ENCODE peak calls at places on chromosome 19, in nine cellular contexts. Y, I, H, B, Z, K, U, A and O are unnamed samples.

GRCh38 chr19:10352764-10353671 is 13.6 kb upstream of the ICAM3 start:
- DNase-seq in K (no peak), B (peak), Z (peak), I (peak), H (no peak), A (no peak), U (peak), Y (peak), O (no peak)

GRCh38 chr19:32437096-32437495 is 31.5 kb downstream of the DPY19L3 start:
- DNase-seq in K (no peak), I (no peak), B (no peak), H (no peak), Y (no peak), U (no peak), A (no peak), Z (no peak), O (no peak)

GRCh38 chr19:41932259-41933130 is 4.2 kb upstream of the ERFL start:
- DNase-seq in K (no peak), A (no peak), U (no peak), Z (no peak), H (no peak), B (no peak), Y (no peak), I (no peak), O (no peak)

GRCh38 chr19:3479819-3480215 is 508 bp downstream of the SMIM24 start:
- DNase-seq in U (no peak), Y (no peak), K (no peak), I (no peak), A (no peak), H (no peak), Z (peak), B (no peak), O (no peak)

GRCh38 chr19:32308436-32309077 is 36.9 kb upstream of the ZNF507 start:
- DNase-seq in H (no peak), Y (no peak), Z (no peak), B (no peak), K (no peak), I (no peak), U (no peak), A (no peak), O (no peak)

GRCh38 chr19:43078311-43078710 is 4.2 kb downstream of the PSG2 start:
- DNase-seq in I (no peak), K (no peak), B (no peak), H (peak), A (no peak), Z (no peak), U (no peak), Y (no peak), O (no peak)

GRCh38 chr19:17686027-17686511 is 2.1 kb downstream of the UNC13A start:
- DNase-seq in Z (peak), A (no peak), B (no peak), K (no peak), U (no peak), I (no peak), Y (no peak), H (no peak), O (no peak)

GRCh38 chr19:39270091-39270871 is 2.1 kb downstream of the IFNL2 start:
- DNase-seq in U (no peak), Y (no peak), Z (no peak), I (no peak), A (no peak), B (no peak), H (peak), K (no peak), O (no peak)

GRCh38 chr19:2824129-2824528 is 4.5 kb downstream of the ZNF554 start:
- DNase-seq in A (no peak), Y (no peak), K (no peak), U (no peak), B (no peak), I (no peak), Z (no peak), H (no peak), O (no peak)

GRCh38 chr19:2529473-2529918 is 53.6 kb downstream of the GADD45B start:
- DNase-seq in K (no peak), I (no peak), A (no peak), H (peak), B (no peak), Z (peak), U (no peak), Y (no peak), O (peak)

GRCh38 chr19:53813996-53814395 is 10.1 kb downstream of the NLRP12 start:
- DNase-seq in Y (no peak), Z (no peak), I (no peak), A (no peak), H (peak), K (no peak), B (no peak), U (no peak), O (no peak)

GRCh38 chr19:15618321-15618720 is 3.3 kb downstream of the CYP4F8 start:
- DNase-seq in Z (no peak), B (no peak), I (no peak), H (no peak), Y (no peak), K (no peak), U (no peak), A (no peak), O (no peak)

DNA sequence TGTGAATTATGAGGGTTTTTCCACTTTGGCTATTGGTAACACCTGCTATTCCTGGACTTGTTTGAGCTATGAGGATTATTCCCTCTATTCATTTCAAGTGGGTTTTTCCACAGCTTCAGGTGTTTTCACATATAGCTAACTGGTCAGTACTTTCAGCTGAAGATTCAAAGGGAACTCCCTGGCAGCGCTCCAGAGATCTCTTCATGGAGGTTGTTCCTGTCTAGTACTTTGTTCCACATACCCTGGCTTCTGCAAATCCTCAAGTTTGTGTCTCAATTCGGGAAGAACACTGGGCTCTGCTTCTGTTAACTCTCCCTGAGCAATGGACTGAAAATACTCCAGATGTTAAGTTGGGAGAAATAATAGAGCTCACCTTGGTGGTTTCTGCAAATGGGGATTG is 5.6 kb upstream of the ZNF607 start:
- DNase-seq in B (no peak), H (no peak), A (no peak), Z (no peak), U (no peak), K (no peak), I (no peak), Y (no peak), O (no peak)
- TF ChIP-seq POLR2A in B (no peak), H (no peak), A (no peak), Z (no peak), U (no peak), K (no peak), I (no peak), Y (no peak), O (no peak)

GRCh38 chr19:35346193-35347052 is 1.3 kb upstream of the FFAR1 start:
- DNase-seq in A (peak), U (no peak), K (peak), I (peak), Y (peak), Z (peak), H (no peak), B (no peak), O (peak)

GRCh38 chr19:35347930-35348298 is 212 bp downstream of the FFAR1 start:
- DNase-seq in Y (peak), B (no peak), A (peak), I (peak), Z (no peak), K (no peak), H (no peak), U (no peak), O (no peak)

GRCh38 chr19:35345671-35346111 is 2.0 kb upstream of the FFAR1 start:
- DNase-seq in K (peak), Y (peak), Z (no peak), B (no peak), U (no peak), I (no peak), A (peak), H (no peak), O (peak)

GRCh38 chr19:35348909-35349611 is 1.4 kb downstream of the FFAR1 start:
- DNase-seq in A (peak), H (no peak), Y (peak), Z (no peak), I (peak), U (no peak), K (peak), B (no peak), O (peak)

DNA sequence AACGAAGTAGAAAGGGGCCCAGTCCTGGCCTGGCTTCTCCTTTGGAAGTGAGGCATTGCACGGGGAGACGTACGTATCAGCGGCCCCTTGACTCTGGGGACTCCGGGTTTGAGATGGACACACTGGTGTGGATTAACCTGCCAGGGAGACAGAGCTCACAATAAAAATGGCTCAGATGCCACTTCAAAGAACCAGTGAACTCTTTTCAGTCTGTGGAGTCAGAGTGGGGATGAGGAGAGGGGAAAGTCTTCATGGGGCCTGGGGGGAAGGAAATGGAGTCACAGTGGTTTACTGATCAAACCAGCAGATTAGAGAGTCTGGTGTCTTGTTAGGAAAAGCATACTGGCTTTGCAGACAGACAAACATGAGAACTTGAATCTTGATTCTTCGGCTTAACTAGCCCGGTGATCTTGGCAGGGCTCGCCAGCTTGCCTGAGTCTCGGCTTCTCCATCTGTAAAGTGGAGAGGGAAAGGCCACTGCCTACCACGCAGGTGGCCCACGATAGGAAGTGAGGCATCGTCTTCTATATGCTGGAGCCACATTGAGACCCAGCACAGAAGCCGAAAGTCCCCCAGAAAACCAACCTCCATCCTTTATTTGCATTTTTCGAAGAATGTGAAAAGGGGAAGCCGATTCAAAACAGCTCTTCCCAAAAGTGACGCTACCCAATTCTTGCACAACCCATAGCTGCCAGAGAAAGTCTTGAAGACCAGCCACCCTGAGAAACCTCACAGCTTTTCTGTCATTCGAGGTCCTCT is at the start of gene FFAR1:
- DNase-seq in K (peak), U (peak), Y (peak), H (no peak), A (peak), I (peak), Z (no peak), B (no peak), O (peak)
- H3K4me3 ChIP-seq in K (no peak), U (no peak), Y (no peak), H (no peak), A (no peak), I (no peak), Z (no peak), B (no peak), O (no peak)

DNA sequence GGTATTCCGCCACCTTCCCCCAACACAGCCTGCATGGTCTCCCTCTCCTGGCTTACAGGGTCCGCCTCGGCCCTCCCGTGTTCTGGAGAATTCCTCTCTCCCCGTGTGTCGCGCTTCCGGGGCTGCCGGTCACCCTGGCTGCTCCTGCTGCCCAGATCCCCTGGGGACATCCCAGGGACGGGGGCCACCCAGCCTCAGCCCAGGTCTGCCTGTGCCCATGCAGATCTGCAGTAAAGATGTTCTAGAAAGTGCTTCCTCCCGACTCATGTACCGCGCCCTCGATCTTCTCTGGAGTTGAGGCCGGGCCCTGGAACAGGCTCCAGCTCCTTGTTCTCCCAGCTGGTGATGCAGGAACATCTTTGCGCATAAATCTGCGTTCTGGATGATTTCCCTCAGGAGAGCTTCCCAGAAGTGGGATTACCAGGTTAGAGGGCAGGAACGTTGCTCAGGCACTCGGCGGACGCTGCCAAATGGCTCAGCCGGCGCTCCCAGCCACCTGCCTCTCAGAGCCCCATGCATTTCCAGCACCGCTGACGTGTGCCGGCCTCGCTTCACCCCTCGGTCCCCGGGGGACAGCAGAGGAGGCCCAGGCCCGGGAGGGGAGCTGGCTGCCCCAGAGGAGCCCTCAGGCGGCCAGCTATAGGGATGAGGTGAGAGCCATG is 42.4 kb downstream of the CRTC1 start:
- DNase-seq in B (no peak), I (no peak), H (no peak), K (no peak), Z (no peak), A (no peak), Y (peak), U (no peak), O (no peak)
- H3K27ac ChIP-seq in B (no peak), I (no peak), H (no peak), K (no peak), Z (no peak), A (no peak), Y (no peak), U (no peak), O (no peak)

GRCh38 chr19:13190781-13191540 is 40.8 kb downstream of the IER2 start:
- DNase-seq in B (peak), Y (no peak), A (no peak), H (no peak), Z (peak), I (no peak), K (no peak), U (peak), O (no peak)
- TF ChIP-seq POLR2A in B (peak), Y (no peak), A (no peak), H (no peak), Z (no peak), I (no peak), K (peak), U (no peak), O (no peak)

GRCh38 chr19:6362351-6362801 is 1.0 kb downstream of the CLPP start:
- DNase-seq in Z (no peak), K (peak), H (no peak), A (no peak), U (no peak), Y (peak), B (no peak), I (no peak), O (no peak)
- H3K4me3 ChIP-seq in Z (peak), K (peak), H (peak), A (peak), U (peak), Y (peak), B (peak), I (peak), O (peak)

GRCh38 chr19:1063909-1064660 is 2.9 kb upstream of the ARHGAP45 start:
- DNase-seq in Z (peak), B (peak), U (no peak), I (peak), Y (no peak), K (no peak), A (no peak), H (no peak), O (peak)

GRCh38 chr19:1066251-1066747 is 668 bp upstream of the ARHGAP45 start:
- DNase-seq in A (no peak), B (peak), I (peak), K (no peak), Y (no peak), U (no peak), H (no peak), Z (peak), O (peak)

GRCh38 chr19:1065606-1066109 is 1.3 kb upstream of the ARHGAP45 start:
- DNase-seq in U (no peak), Z (no peak), B (no peak), K (no peak), H (no peak), I (no peak), A (no peak), Y (no peak), O (peak)

GRCh38 chr19:1063030-1063908 is 3.7 kb upstream of the ARHGAP45 start:
- DNase-seq in A (no peak), H (no peak), I (peak), B (no peak), K (no peak), U (no peak), Z (peak), Y (no peak), O (peak)

GRCh38 chr19:1064661-1065605 is 2.0 kb upstream of the ARHGAP45 start:
- DNase-seq in U (peak), I (peak), Y (no peak), A (no peak), K (peak), H (peak), Z (peak), B (peak), O (peak)
- H3K27ac ChIP-seq in U (no peak), I (no peak), Y (no peak), A (no peak), K (peak), H (no peak), Z (no peak), B (no peak), O (no peak)

DNA sequence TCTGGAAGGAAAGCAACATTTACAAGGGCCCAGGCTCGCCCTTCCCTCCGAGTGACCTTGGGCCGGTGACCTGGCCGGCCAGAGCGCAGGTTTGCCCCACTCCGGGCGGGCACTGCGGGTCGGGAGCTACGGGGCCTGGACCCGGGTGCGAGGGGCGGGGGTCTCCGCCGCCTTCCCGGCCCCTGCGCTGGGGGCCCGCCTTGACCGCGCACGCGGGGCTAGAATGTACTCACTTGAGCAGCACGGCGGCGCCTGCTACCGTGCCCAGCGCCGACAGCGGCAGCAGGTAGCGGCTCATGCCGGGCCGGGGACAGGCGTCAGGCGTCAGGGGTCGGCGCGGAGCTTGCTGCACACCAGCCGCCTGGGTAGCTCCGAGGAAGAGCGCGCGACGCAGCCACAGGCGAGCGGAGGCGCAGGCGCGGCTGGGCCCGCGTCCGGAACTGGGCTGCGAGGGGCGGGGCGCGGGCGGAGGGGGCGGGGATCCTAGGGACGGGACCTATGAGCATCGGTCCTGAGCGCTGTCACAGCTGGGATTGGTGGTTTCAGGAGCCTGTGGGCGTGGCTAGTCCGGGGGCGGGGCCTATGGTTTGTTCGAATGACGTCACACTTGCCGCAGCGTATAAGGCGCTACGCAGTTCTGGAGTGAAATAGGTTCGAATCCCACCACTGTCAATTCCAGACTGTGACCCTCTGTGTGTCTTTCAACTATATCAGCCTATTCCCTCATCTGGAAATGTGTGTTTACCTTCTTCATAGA is at the start of gene RDH13:
- DNase-seq in H (peak), A (peak), U (peak), I (peak), B (peak), Y (peak), Z (peak), K (peak), O (peak)
- TF ChIP-seq POLR2A in H (no peak), A (no peak), U (peak), I (no peak), B (peak), Y (peak), Z (peak), K (peak), O (no peak)

GRCh38 chr19:46454244-46454643 is 17.1 kb downstream of the PNMA8A start:
- DNase-seq in U (no peak), K (no peak), Y (no peak), A (no peak), Z (no peak), H (no peak), B (no peak), I (no peak), O (no peak)
- H3K4me3 ChIP-seq in U (no peak), K (no peak), Y (no peak), A (no peak), Z (no peak), H (no peak), B (no peak), I (no peak), O (no peak)